ENCODE peak calls at places on chromosome 17, in nine cellular contexts. Z is brain microvascular endothelial cell; J is left ventricle myocardium inferior; O is CD4-positive, CD25-positive, alpha-beta regulatory T cell; B is right lobe of liver; Y is spleen; G is CD8-positive, alpha-beta memory T cell; A is GM06990; M is naive thymus-derived CD4-positive, alpha-beta T cell. R is an unnamed sample. For H3K27me3, the result is how much of the 10 kb centered on the place peaks cover.

GRCh38 chr17:65057520-65058075 is 1.1 kb upstream of the GNA13 start:
- DNase-seq in Z (no peak), J (peak), O (no peak), B (peak), Y (peak), G (no peak), A (no peak), M (no peak), R (no peak)

GRCh38 chr17:60148300-60148838 is 1.4 kb upstream of the CA4 start:
- DNase-seq in Z (no peak), J (no peak), O (no peak), B (no peak), Y (no peak), G (no peak), A (no peak), M (no peak), R (no peak)

GRCh38 chr17:59365383-59365981 is 34.0 kb downstream of the YPEL2 start:
- DNase-seq in Z (no peak), J (no peak), O (peak), B (no peak), Y (no peak), G (peak), A (no peak), M (peak), R (no peak)

GRCh38 chr17:40320771-40321501 is 12.0 kb downstream of the RARA start:
- DNase-seq in Z (no peak), J (peak), O (no peak), B (no peak), Y (peak), G (peak), A (no peak), M (peak), R (no peak)

GRCh38 chr17:82984751-82985435 is 94.5 kb upstream of the METRNL start:
- DNase-seq in Z (no peak), J (no peak), O (no peak), B (peak), Y (no peak), G (no peak), A (no peak), M (no peak), R (no peak)

GRCh38 chr17:28112199-28112995 is 69.9 kb downstream of the NLK start:
- DNase-seq in Z (peak), J (no peak), O (no peak), B (no peak), Y (no peak), G (no peak), A (no peak), M (no peak), R (no peak)

GRCh38 chr17:4838306-4838785 is 5.2 kb downstream of the MINK1 start:
- DNase-seq in Z (no peak), J (no peak), O (no peak), B (no peak), Y (no peak), G (no peak), A (no peak), M (no peak), R (no peak)

GRCh38 chr17:66971730-66972441 is 7.4 kb downstream of the CACNG4 start:
- DNase-seq in Z (no peak), J (no peak), O (no peak), B (no peak), Y (no peak), G (no peak), A (no peak), M (no peak), R (no peak)

GRCh38 chr17:19410875-19411291 is at the start of gene RNF112:
- DNase-seq in Z (no peak), J (peak), O (no peak), B (no peak), Y (no peak), G (no peak), A (no peak), M (no peak), R (no peak)

GRCh38 chr17:80113033-80113484 is 11.7 kb downstream of the GAA start:
- DNase-seq in Z (no peak), J (no peak), O (no peak), B (no peak), Y (peak), G (no peak), A (no peak), M (no peak), R (no peak)

GRCh38 chr17:68087851-68088250 is 52.3 kb downstream of the KPNA2 start:
- DNase-seq in Z (no peak), J (no peak), O (no peak), B (no peak), Y (no peak), G (no peak), A (no peak), M (no peak), R (no peak)

GRCh38 chr17:49845210-49845782 is 2.6 kb downstream of the TAC4 start:
- DNase-seq in Z (no peak), J (peak), O (no peak), B (no peak), Y (no peak), G (no peak), A (no peak), M (no peak), R (no peak)

GRCh38 chr17:81137248-81137647 is 28.1 kb upstream of the PVALEF start:
- DNase-seq in Z (no peak), J (no peak), O (no peak), B (no peak), Y (no peak), G (no peak), A (no peak), M (no peak), R (no peak)

GRCh38 chr17:62091804-62092203 is 26.7 kb upstream of the MED13 start:
- DNase-seq in Z (no peak), J (no peak), O (no peak), B (peak), Y (no peak), G (no peak), A (no peak), M (no peak), R (no peak)

GRCh38 chr17:8916470-8916869 is 49.0 kb upstream of the PIK3R6 start:
- DNase-seq in Z (no peak), J (no peak), O (no peak), B (no peak), Y (no peak), G (no peak), A (no peak), M (no peak), R (no peak)

GRCh38 chr17:44385287-44386181 is 3.9 kb downstream of the ITGA2B start:
- DNase-seq in Z (peak), J (peak), O (peak), B (peak), Y (peak), G (peak), A (peak), M (peak), R (peak)

GRCh38 chr17:17541640-17542001 is 45.4 kb upstream of the RASD1 start:
- DNase-seq in Z (no peak), J (no peak), O (no peak), B (no peak), Y (no peak), G (no peak), A (no peak), M (no peak), R (no peak)

GRCh38 chr17:55098765-55099164 is 130.2 kb downstream of the STXBP4 start:
- DNase-seq in Z (no peak), J (no peak), O (no peak), B (no peak), Y (no peak), G (no peak), A (no peak), M (no peak), R (no peak)

GRCh38 chr17:76154292-76154691 is 13.2 kb upstream of the FOXJ1 start:
- DNase-seq in Z (no peak), J (no peak), O (no peak), B (no peak), Y (no peak), G (no peak), A (no peak), M (no peak), R (no peak)

GRCh38 chr17:68709461-68709860 is 108.3 kb upstream of the FAM20A start:
- DNase-seq in Z (no peak), J (no peak), O (no peak), B (no peak), Y (no peak), G (no peak), A (no peak), M (no peak), R (no peak)

GRCh38 chr17:10547351-10547750 is 2.1 kb downstream of the MYH2 start:
- DNase-seq in Z (no peak), J (no peak), O (no peak), B (no peak), Y (no peak), G (no peak), A (no peak), M (no peak), R (no peak)

GRCh38 chr17:45410144-45411091 is 22.3 kb downstream of the ARHGAP27 start:
- DNase-seq in Z (no peak), J (no peak), O (peak), B (peak), Y (peak), G (peak), A (peak), M (peak), R (no peak)

GRCh38 chr17:79543566-79543965 is 67.3 kb downstream of the RBFOX3 start:
- DNase-seq in Z (no peak), J (no peak), O (no peak), B (no peak), Y (no peak), G (no peak), A (no peak), M (no peak), R (no peak)

GRCh38 chr17:51802544-51802943 is 356.0 kb downstream of the CA10 start:
- DNase-seq in Z (no peak), J (no peak), O (no peak), B (no peak), Y (no peak), G (no peak), A (no peak), M (no peak), R (no peak)

GRCh38 chr17:79545251-79546005 is 65.4 kb downstream of the RBFOX3 start:
- DNase-seq in Z (no peak), J (no peak), O (no peak), B (no peak), Y (peak), G (no peak), A (no peak), M (no peak), R (no peak)

GRCh38 chr17:68576811-68577551 is 24.2 kb downstream of the FAM20A start:
- DNase-seq in Z (no peak), J (peak), O (no peak), B (no peak), Y (no peak), G (no peak), A (no peak), M (no peak), R (peak)

GRCh38 chr17:79593636-79594035 is 17.2 kb downstream of the RBFOX3 start:
- DNase-seq in Z (no peak), J (no peak), O (no peak), B (no peak), Y (no peak), G (no peak), A (no peak), M (no peak), R (no peak)

GRCh38 chr17:79612468-79613194 is 1.8 kb upstream of the RBFOX3 start:
- DNase-seq in Z (no peak), J (no peak), O (no peak), B (no peak), Y (no peak), G (no peak), A (peak), M (no peak), R (peak)

DNA sequence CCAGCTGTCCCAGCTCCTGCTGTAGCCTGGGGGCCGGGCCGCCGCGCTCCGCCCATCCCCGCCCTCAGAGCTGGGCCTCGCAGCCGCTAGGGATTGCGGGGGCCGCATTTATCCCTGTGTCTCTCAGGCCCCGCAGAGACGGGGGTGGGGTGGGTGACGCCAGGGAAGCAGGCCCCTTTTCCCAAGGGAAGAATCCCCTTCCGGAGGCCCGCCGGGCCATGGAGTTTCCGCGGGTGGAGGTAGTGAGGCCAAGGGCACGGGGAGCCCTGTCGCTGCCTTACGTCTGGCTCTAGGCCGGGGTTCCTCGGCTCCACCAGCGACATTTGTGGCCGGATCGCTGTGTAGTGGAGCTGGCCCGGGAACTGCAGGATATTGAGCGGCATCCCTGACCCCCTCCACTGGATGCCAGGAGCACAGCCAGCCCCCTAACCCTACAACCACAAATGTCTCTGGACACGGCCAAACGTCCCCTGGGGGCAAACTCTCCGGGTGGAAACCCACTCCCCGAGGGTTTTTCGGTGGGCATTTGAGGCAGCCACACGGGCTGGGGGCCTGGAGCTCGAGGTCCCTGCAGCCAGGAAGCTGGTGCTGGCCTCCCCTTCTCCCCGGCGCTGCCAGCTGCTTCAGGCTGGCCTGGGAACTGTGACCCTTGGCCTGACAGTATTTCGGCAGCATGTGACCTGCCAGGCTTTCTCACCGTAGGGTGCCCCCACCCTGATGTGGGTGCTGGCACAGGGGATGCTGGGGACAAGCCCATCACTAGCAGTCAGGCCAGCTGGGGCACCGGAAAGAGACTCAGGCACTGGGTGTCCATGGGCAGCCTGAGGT is 12.0 kb upstream of the CD300A start:
- DNase-seq in Z (peak), J (peak), O (peak), B (peak), Y (peak), G (peak), A (peak), M (peak), R (peak)
- H3K4me3 ChIP-seq in Z (peak), J (peak), O (no peak), B (peak), Y (peak), G (peak), A (peak), M (peak), R (peak)

GRCh38 chr17:36938566-36939058 is 1.3 kb downstream of the LHX1 start:
- DNase-seq in Z (no peak), J (no peak), O (no peak), B (no peak), Y (no peak), G (no peak), A (no peak), M (no peak), R (no peak)
- H3K27me3 ChIP-seq in Z (half or more), J (half or more), O (under half), B (half or more), Y (half or more), G (half or more), A (under half), M (under half), R (under half)

GRCh38 chr17:1109606-1110523 is 69.9 kb downstream of the ABR start:
- DNase-seq in Z (no peak), J (no peak), O (no peak), B (no peak), Y (peak), G (no peak), A (peak), M (no peak), R (peak)

GRCh38 chr17:1108810-1109605 is 70.8 kb downstream of the ABR start:
- DNase-seq in Z (no peak), J (peak), O (peak), B (no peak), Y (peak), G (peak), A (peak), M (peak), R (peak)

GRCh38 chr17:1111599-1112443 is 68.0 kb downstream of the ABR start:
- DNase-seq in Z (no peak), J (peak), O (no peak), B (no peak), Y (no peak), G (no peak), A (no peak), M (no peak), R (no peak)

GRCh38 chr17:1110844-1111598 is 68.8 kb downstream of the ABR start:
- DNase-seq in Z (peak), J (peak), O (no peak), B (no peak), Y (no peak), G (no peak), A (no peak), M (no peak), R (peak)

DNA sequence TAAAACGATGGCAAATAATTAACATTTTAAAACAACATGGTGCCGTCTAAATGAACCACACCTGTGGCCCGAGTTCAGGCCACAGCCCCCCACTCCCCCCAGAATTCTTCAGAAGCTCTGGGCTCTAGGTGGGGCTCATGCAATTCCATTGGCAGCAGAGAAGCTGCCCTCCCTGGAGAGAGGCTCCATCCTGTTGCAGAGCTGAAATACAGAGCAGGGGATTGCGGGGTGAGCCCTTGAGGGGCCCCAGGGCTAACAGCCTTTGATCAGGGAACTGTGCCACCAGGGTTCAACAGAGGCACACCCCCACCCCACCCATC is 69.3 kb downstream of the ABR start:
- DNase-seq in Z (no peak), J (no peak), O (no peak), B (no peak), Y (no peak), G (no peak), A (no peak), M (no peak), R (peak)
- H3K4me3 ChIP-seq in Z (no peak), J (peak), O (no peak), B (no peak), Y (no peak), G (no peak), A (no peak), M (no peak), R (peak)

GRCh38 chr17:7042507-7043194 is 1.2 kb downstream of the SLC16A11 start:
- DNase-seq in Z (no peak), J (no peak), O (peak), B (no peak), Y (peak), G (peak), A (peak), M (peak), R (no peak)
- H3K27me3 ChIP-seq in Z (under half), J (under half), O (under half), B (under half), Y (under half), G (under half), A (under half), M (under half), R (under half)